ENCODE peak calls at places on chromosome 16, in four cellular contexts. P is cardiac muscle cell, X is IMR-90, O is ovary. V is an unnamed sample.

GRCh38 chr16:10920726-10921427 is 21.4 kb downstream of the DEXI start:
- DNase-seq in X (no peak), P (no peak), O (no peak), V (peak; percentile 10)

GRCh38 chr16:82358161-82358560 is 188.1 kb upstream of the MPHOSPH6 start:
- DNase-seq in O (no peak), X (no peak), P (no peak), V (no peak)

GRCh38 chr16:31179747-31180458 is at the start of gene FUS:
- DNase-seq in O (peak; percentile 95), P (peak; percentile 93), X (peak; percentile 83), V (peak; percentile 95)

GRCh38 chr16:11698271-11698689 is 30.0 kb downstream of the SNN start:
- DNase-seq in P (no peak), O (no peak), X (peak; percentile 17), V (no peak)

GRCh38 chr16:19812986-19813385 is 71.7 kb downstream of the GPRC5B start:
- DNase-seq in O (no peak), P (no peak), X (no peak), V (no peak)

GRCh38 chr16:56600398-56600999 is 7.9 kb upstream of the MT2A start:
- DNase-seq in P (peak; percentile 65), X (peak; percentile 66), O (no peak), V (no peak)

GRCh38 chr16:11201498-11202259 is 54.3 kb downstream of the SOCS1 start:
- DNase-seq in O (no peak), X (peak; percentile 93), P (peak; percentile 72), V (no peak)

GRCh38 chr16:73173396-73173795 is 125.5 kb upstream of the ZFHX3 start:
- DNase-seq in P (no peak), X (no peak), O (no peak), V (no peak)

GRCh38 chr16:57475711-57476339 is 10.5 kb downstream of the DOK4 start:
- DNase-seq in X (peak; percentile 33), P (peak; percentile 64), O (no peak), V (no peak)

GRCh38 chr16:83717308-83717707 is 90.5 kb upstream of the HSBP1 start:
- DNase-seq in P (no peak), O (no peak), X (no peak), V (no peak)

GRCh38 chr16:86882586-86883280 is 304.4 kb downstream of the FOXL1 start:
- DNase-seq in X (peak; percentile 88), P (peak; percentile 70), O (no peak), V (peak; percentile 56)

GRCh38 chr16:23061669-23062068 is 87.6 kb downstream of the USP31 start:
- DNase-seq in X (peak; percentile 43), P (no peak), O (no peak), V (no peak)

GRCh38 chr16:50202926-50203624 is 50.0 kb downstream of the TENT4B start:
- DNase-seq in X (peak; percentile 93), P (peak; percentile 94), O (no peak), V (no peak)

GRCh38 chr16:49462356-49462988 is 88.9 kb downstream of the C16orf78 start:
- DNase-seq in X (no peak), O (no peak), P (no peak), V (no peak)

GRCh38 chr16:13426279-13426678 is 493.7 kb upstream of the ERCC4 start:
- DNase-seq in P (no peak), O (no peak), X (no peak), V (no peak)

GRCh38 chr16:88656291-88656980 is 5.6 kb upstream of the CYBA start:
- DNase-seq in X (no peak), O (no peak), P (no peak), V (no peak)

GRCh38 chr16:22425036-22425801 is 50.8 kb upstream of the CDR2 start:
- DNase-seq in P (no peak), O (peak; percentile 47), X (no peak), V (peak; percentile 57)

GRCh38 chr16:10752843-10753523 is 9.3 kb downstream of the NUBP1 start:
- DNase-seq in X (no peak), O (peak; percentile 33), P (no peak), V (peak; percentile 47)

GRCh38 chr16:29849505-29849904 is 13.5 kb downstream of the CDIPT start:
- DNase-seq in O (no peak), X (no peak), P (no peak), V (no peak)

GRCh38 chr16:75326333-75326732 is 74.9 kb upstream of the BCAR1 start:
- DNase-seq in X (no peak), P (no peak), O (no peak), V (no peak)

GRCh38 chr16:15672514-15673167 is 22.6 kb downstream of the NDE1 start:
- DNase-seq in O (peak; percentile 73), P (peak; percentile 98), X (peak; percentile 96), V (no peak)

GRCh38 chr16:54027126-54027922 is 259.3 kb downstream of the IRX3 start:
- DNase-seq in P (peak; percentile 76), X (peak; percentile 83), O (no peak), V (no peak)

GRCh38 chr16:26765087-26765486 is 301.6 kb upstream of the C16orf82 start:
- DNase-seq in X (no peak), O (no peak), P (no peak), V (no peak)

GRCh38 chr16:56327071-56327928 is 98.0 kb downstream of the AMFR start:
- DNase-seq in O (no peak), P (no peak), X (no peak), V (no peak)

GRCh38 chr16:10169031-10169430 is 13.2 kb downstream of the GRIN2A start:
- DNase-seq in X (no peak), O (no peak), P (no peak), V (no peak)

GRCh38 chr16:69306031-69306430 is 5.1 kb upstream of the VPS4A start:
- DNase-seq in X (no peak), O (no peak), P (no peak), V (no peak)

GRCh38 chr16:12527077-12527476 is 276.6 kb downstream of the CPPED1 start:
- DNase-seq in X (no peak), P (no peak), O (no peak), V (no peak)

GRCh38 chr16:69309316-69309715 is 1.8 kb upstream of the VPS4A start:
- DNase-seq in P (no peak), O (no peak), X (no peak), V (peak; percentile 66)

GRCh38 chr16:19184823-19185509 is 16.9 kb downstream of the SYT17 start:
- DNase-seq in X (no peak), O (no peak), P (peak; percentile 58), V (no peak)

GRCh38 chr16:4272114-4272954 is 489 bp downstream of the TFAP4 start:
- DNase-seq in P (peak; percentile 40), O (no peak), X (no peak), V (no peak)

GRCh38 chr16:22357635-22357971 is 16.8 kb downstream of the CDR2 start:
- DNase-seq in P (no peak), X (no peak), O (no peak), V (no peak)

GRCh38 chr16:50960517-50961202 is 190.4 kb downstream of the SALL1 start:
- DNase-seq in X (no peak), O (no peak), P (peak; percentile 41), V (no peak)

GRCh38 chr16:67571464-67571863 is 9.1 kb downstream of the CTCF start:
- DNase-seq in X (peak; percentile 45), P (peak; percentile 51), O (no peak), V (no peak)

GRCh38 chr16:49556252-49557069 is 182.9 kb downstream of the C16orf78 start:
- DNase-seq in P (peak; percentile 65), O (no peak), X (peak; percentile 35), V (no peak)

GRCh38 chr16:53089434-53090270 is 34.9 kb downstream of the CHD9 start:
- DNase-seq in X (no peak), P (peak; percentile 77), O (no peak), V (no peak)

GRCh38 chr16:47664653-47665325 is 203.7 kb downstream of the PHKB start:
- DNase-seq in P (no peak), O (no peak), X (peak; percentile 11), V (no peak)

GRCh38 chr16:48831081-48831722 is 221.2 kb upstream of the N4BP1 start:
- DNase-seq in X (no peak), P (no peak), O (no peak), V (no peak)

GRCh38 chr16:57299719-57300386 is 15.4 kb upstream of the PLLP start:
- DNase-seq in P (peak; percentile 95), O (peak; percentile 88), X (peak; percentile 97), V (peak; percentile 85)

DNA sequence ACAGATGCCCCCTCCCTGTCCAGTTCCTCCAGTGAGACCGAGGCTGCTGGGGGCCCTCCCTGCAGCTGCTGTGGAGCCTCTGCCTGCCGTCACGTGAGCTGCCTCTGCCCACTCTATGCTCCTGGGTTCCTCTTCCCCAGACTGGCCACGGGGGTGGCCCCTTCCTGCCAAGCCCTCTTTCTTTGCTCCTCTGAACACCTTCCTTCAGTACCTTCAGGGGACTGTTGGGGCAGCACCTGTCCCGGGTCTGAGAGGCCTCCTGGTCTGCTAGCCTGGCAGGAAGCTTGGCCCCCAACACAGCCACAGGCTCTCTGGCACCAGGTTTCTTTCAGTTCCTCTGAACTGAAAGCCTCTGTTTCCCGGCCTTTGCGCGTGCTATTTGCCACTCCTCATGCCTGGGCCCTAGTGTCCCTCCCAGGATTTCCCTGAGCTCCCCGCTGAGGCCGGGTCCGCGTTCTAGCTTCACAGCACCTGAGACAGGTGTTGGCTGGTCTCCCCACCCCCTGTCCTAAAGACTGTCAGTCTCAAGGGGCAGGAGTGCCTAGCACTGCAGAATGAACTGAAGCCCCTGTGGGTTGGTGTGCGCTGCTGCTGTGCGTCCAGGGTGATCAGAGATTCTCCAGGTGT is 6.6 kb upstream of the ATP6V0C start:
- DNase-seq in X (no peak), O (no peak), P (no peak), V (no peak)
- TF ChIP-seq CTCF in X (no peak), O (no peak), P (no peak), V (no peak)

GRCh38 chr16:55274391-55274790 is 49.6 kb upstream of the IRX6 start:
- DNase-seq in X (no peak), O (no peak), P (no peak), V (no peak)

GRCh38 chr16:55273356-55273755 is 50.6 kb upstream of the IRX6 start:
- DNase-seq in P (no peak), O (no peak), X (no peak), V (no peak)

GRCh38 chr16:55273959-55274358 is 50.0 kb upstream of the IRX6 start:
- DNase-seq in P (no peak), O (no peak), X (no peak), V (no peak)

GRCh38 chr16:55272787-55273186 is 51.2 kb upstream of the IRX6 start:
- DNase-seq in O (no peak), X (no peak), P (no peak), V (no peak)

DNA sequence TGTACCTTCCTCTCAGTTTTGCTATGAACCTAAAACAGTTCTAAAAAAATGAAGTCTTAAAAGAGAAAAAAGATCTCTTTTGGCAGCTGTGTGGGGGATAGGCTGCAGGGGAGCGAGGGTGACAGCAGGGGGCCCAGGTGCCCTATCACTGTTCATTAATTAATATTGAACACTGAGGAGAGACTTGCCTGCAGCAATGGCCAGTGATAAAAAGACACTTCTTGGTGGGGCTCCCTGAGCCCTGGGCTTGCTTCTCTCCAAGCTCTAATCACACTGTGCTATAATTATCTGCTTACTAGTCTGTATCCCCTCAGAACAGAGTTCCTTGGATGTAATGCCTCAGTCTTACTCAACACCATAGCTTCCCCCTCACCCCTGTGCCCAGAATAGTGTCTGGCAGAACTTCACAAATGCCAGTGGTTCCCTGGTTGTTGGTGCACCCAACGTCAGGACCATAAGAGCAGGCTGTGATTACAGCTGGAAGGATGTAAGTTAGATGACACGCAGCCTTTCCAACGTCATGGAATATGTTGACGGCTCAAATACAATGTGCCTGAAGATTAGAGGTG is 52.0 kb upstream of the IRX6 start:
- DNase-seq in X (no peak), P (no peak), O (no peak), V (no peak)
- TF ChIP-seq CTCF in X (no peak), P (no peak), O (no peak), V (no peak)

GRCh38 chr16:85441189-85441889 is 171.8 kb upstream of the GSE1 start:
- DNase-seq in P (no peak), O (no peak), X (no peak), V (no peak)
- TF ChIP-seq CTCF in P (no peak), O (no peak), X (no peak), V (no peak)

GRCh38 chr16:71626018-71626857 is at the start of gene MARVELD3:
- DNase-seq in O (peak; percentile 36), P (no peak), X (no peak), V (no peak)
- TF ChIP-seq CTCF in O (no peak), P (no peak), X (no peak), V (no peak)

V was measured in chondrocyte.